ENCODE peak calls at places on chromosome 18, in seven cellular contexts. M is kidney, G is GM12865, J is mesothelial cell of epicardium, A is astrocyte, H is AG04449, U is HCT116. V is an unnamed sample.

GRCh38 chr18:76169733-76170132 is 325.3 kb downstream of the ZNF516 start:
- DNase-seq in M (no peak), G (no peak), J (no peak), A (no peak), H (no peak), U (no peak), V (no peak)

GRCh38 chr18:46497129-46497528 is 159.9 kb downstream of the LOXHD1 start:
- DNase-seq in M (no peak), G (peak; percentile 21), J (peak; percentile 45), A (peak; percentile 6), H (no peak), U (no peak), V (peak; percentile 66)

GRCh38 chr18:3508576-3509559 is 58.9 kb downstream of the TGIF1 start:
- DNase-seq in M (no peak), G (no peak), J (no peak), A (no peak), H (no peak), U (no peak), V (no peak)

GRCh38 chr18:8507881-8508280 is 101.4 kb upstream of the RAB12 start:
- DNase-seq in M (no peak), G (no peak), J (no peak), A (peak; percentile 16), H (no peak), U (no peak), V (no peak)

GRCh38 chr18:3340682-3341097 is 78.8 kb downstream of the MYL12B start:
- DNase-seq in M (no peak), G (no peak), J (no peak), A (no peak), H (no peak), U (no peak), V (no peak)

GRCh38 chr18:1657888-1658287 is 753.2 kb downstream of the ADCYAP1 start:
- DNase-seq in M (no peak), G (no peak), J (no peak), A (no peak), H (no peak), U (no peak), V (no peak)

GRCh38 chr18:45670281-45670962 is 53.6 kb upstream of the SLC14A1 start:
- DNase-seq in M (no peak), G (peak; percentile 23), J (no peak), A (peak; percentile 84), H (no peak), U (no peak), V (no peak)

GRCh38 chr18:33184178-33184577 is 256.3 kb downstream of the CCDC178 start:
- DNase-seq in M (no peak), G (no peak), J (no peak), A (no peak), H (no peak), U (no peak), V (no peak)

GRCh38 chr18:24268784-24269550 is 128.7 kb downstream of the OSBPL1A start:
- DNase-seq in M (no peak), G (no peak), J (no peak), A (no peak), H (no peak), U (no peak), V (no peak)

GRCh38 chr18:59881728-59882685 is 17.8 kb upstream of the PMAIP1 start:
- DNase-seq in M (no peak), G (peak; percentile 57), J (no peak), A (peak; percentile 77), H (no peak), U (no peak), V (no peak)

GRCh38 chr18:3153107-3153704 is 66.6 kb downstream of the MYOM1 start:
- DNase-seq in M (no peak), G (peak; percentile 73), J (no peak), A (no peak), H (no peak), U (no peak), V (no peak)

GRCh38 chr18:48228301-48228715 is 180.9 kb downstream of the ZBTB7C start:
- DNase-seq in M (peak; percentile 83), G (no peak), J (no peak), A (no peak), H (no peak), U (no peak), V (no peak)

GRCh38 chr18:44955825-44956224 is 275.1 kb downstream of the SETBP1 start:
- DNase-seq in M (no peak), G (no peak), J (no peak), A (no peak), H (no peak), U (no peak), V (no peak)

GRCh38 chr18:7901657-7902056 is 334.5 kb downstream of the PTPRM start:
- DNase-seq in M (no peak), G (no peak), J (no peak), A (no peak), H (no peak), U (no peak), V (no peak)

GRCh38 chr18:48018806-48019295 is 88.4 kb upstream of the SMAD2 start:
- DNase-seq in M (no peak), G (no peak), J (no peak), A (no peak), H (no peak), U (no peak), V (no peak)

GRCh38 chr18:56727399-56727798 is 76.2 kb downstream of the WDR7 start:
- DNase-seq in M (no peak), G (no peak), J (no peak), A (no peak), H (no peak), U (no peak), V (no peak)

GRCh38 chr18:49734836-49735235 is 78.5 kb downstream of the ACAA2 start:
- DNase-seq in M (no peak), G (no peak), J (no peak), A (no peak), H (no peak), U (no peak), V (no peak)

GRCh38 chr18:22912835-22913234 is 20.3 kb upstream of the RBBP8 start:
- DNase-seq in M (no peak), G (no peak), J (no peak), A (peak; percentile 76), H (peak; percentile 44), U (no peak), V (no peak)

GRCh38 chr18:46073474-46074331 is 1.6 kb upstream of the PSTPIP2 start:
- DNase-seq in M (no peak), G (peak; percentile 66), J (no peak), A (no peak), H (no peak), U (peak; percentile 51), V (peak; percentile 26)

GRCh38 chr18:79702906-79703305 is 23.3 kb downstream of the CTDP1 start:
- DNase-seq in M (no peak), G (no peak), J (no peak), A (no peak), H (no peak), U (no peak), V (no peak)

GRCh38 chr18:49623571-49623970 is 61.7 kb downstream of the LIPG start:
- DNase-seq in M (no peak), G (no peak), J (no peak), A (no peak), H (no peak), U (no peak), V (no peak)

GRCh38 chr18:74489631-74490030 is 6.5 kb upstream of the CNDP2 start:
- DNase-seq in M (no peak), G (no peak), J (no peak), A (peak; percentile 86), H (no peak), U (no peak), V (no peak)

GRCh38 chr18:71784777-71785176 is 759.4 kb downstream of the CBLN2 start:
- DNase-seq in M (no peak), G (no peak), J (no peak), A (no peak), H (no peak), U (no peak), V (no peak)
- TF ChIP-seq CTCF in M (peak; percentile 19), G (peak; percentile 17), J (peak; percentile 43), A (peak; percentile 44), H (no peak), U (peak; percentile 34), V (peak; percentile 42)

GRCh38 chr18:35144628-35145027 is 96.2 kb upstream of the ZNF397 start:
- DNase-seq in M (no peak), G (no peak), J (no peak), A (no peak), H (no peak), U (no peak), V (no peak)

GRCh38 chr18:35142270-35142605 is 98.6 kb upstream of the ZNF397 start:
- DNase-seq in M (no peak), G (no peak), J (no peak), A (no peak), H (no peak), U (no peak), V (no peak)

GRCh38 chr18:35141567-35142269 is 99.1 kb upstream of the ZNF397 start:
- DNase-seq in M (no peak), G (peak; percentile 18), J (no peak), A (no peak), H (no peak), U (no peak), V (no peak)

GRCh38 chr18:35141077-35141476 is 99.8 kb upstream of the ZNF397 start:
- DNase-seq in M (no peak), G (no peak), J (no peak), A (no peak), H (no peak), U (no peak), V (no peak)

GRCh38 chr18:35143615-35144596 is 96.9 kb upstream of the ZNF397 start:
- DNase-seq in M (no peak), G (peak; percentile 36), J (no peak), A (peak; percentile 32), H (no peak), U (peak; percentile 32), V (peak; percentile 17)
- TF ChIP-seq CTCF in M (peak; percentile 76), G (peak; percentile 44), J (no peak), A (peak; percentile 80), H (peak; percentile 79), U (peak; percentile 81), V (peak; percentile 76)

GRCh38 chr18:67467188-67467587 is 49.3 kb downstream of the DSEL start:
- DNase-seq in M (no peak), G (no peak), J (no peak), A (no peak), H (no peak), U (no peak), V (no peak)

GRCh38 chr18:67464499-67464898 is 52.0 kb downstream of the DSEL start:
- DNase-seq in M (peak; percentile 25), G (no peak), J (no peak), A (no peak), H (no peak), U (no peak), V (no peak)

GRCh38 chr18:67468038-67468437 is 48.5 kb downstream of the DSEL start:
- DNase-seq in M (no peak), G (no peak), J (no peak), A (no peak), H (no peak), U (no peak), V (no peak)

DNA sequence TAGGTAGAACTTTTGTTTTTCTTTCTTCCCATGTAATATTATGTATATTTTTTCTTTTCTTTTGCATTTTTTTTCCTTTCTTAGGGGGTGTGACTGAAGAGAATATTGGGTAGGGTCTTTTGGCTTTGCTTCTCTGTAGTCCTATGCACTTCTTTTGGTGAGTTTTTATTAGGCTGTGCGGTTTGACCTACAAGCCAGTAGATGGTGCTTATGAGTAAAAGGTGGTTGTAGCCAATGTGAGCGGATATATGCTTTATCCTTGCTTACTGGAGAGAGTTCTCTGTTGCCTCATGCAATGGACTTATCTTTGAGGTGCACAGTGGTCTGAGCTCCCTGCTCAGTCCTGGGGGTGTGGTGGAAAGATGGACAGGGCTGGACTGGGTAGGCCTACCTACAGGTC is 52.7 kb downstream of the DSEL start:
- DNase-seq in M (no peak), G (peak; percentile 6), J (no peak), A (no peak), H (no peak), U (no peak), V (no peak)
- TF ChIP-seq CTCF in M (no peak), G (peak; percentile 5), J (no peak), A (peak; percentile 24), H (no peak), U (no peak), V (peak; percentile 38)

GRCh38 chr18:292271-292670 is 24.4 kb upstream of the THOC1 start:
- DNase-seq in M (no peak), G (no peak), J (no peak), A (no peak), H (no peak), U (no peak), V (no peak)
- TF ChIP-seq CTCF in M (no peak), G (no peak), J (no peak), A (peak; percentile 21), H (peak; percentile 29), U (peak; percentile 41), V (peak; percentile 12)

V was measured in progenitor cell of endocrine pancreas.